ENCODE peak calls at places on chromosomes 16 and 17, in six cellular contexts. P is pancreas; U is SK-N-SH; K is heart left ventricle; S is HAP-1; F is CD4-positive, alpha-beta T cell. W is an unnamed sample.

GRCh38 chr17:66900126-66901010 is 64.1 kb upstream of the CACNG4 start:
- DNase-seq in P (no peak), U (peak; percentile 60), K (no peak), S (no peak), F (no peak), W (no peak)

GRCh38 chr16:1612320-1613111 is at the start of gene CRAMP1:
- DNase-seq in P (no peak), U (peak; percentile 52), K (peak; percentile 40), S (peak; percentile 36), F (peak; percentile 12), W (peak; percentile 15)

GRCh38 chr16:12228607-12229499 is 252.3 kb downstream of the SNX29 start:
- DNase-seq in P (no peak), U (peak; percentile 63), K (peak; percentile 34), S (peak; percentile 72), F (no peak), W (no peak)

GRCh38 chr16:82059983-82060421 is 24.9 kb downstream of the HSD17B2 start:
- DNase-seq in P (no peak), U (no peak), K (no peak), S (no peak), F (no peak), W (no peak)

GRCh38 chr17:73091770-73092517 is 544 bp downstream of the SLC39A11 start:
- DNase-seq in P (no peak), U (no peak), K (peak; percentile 37), S (peak; percentile 64), F (no peak), W (no peak)

GRCh38 chr17:71724339-71724738 is 396.5 kb upstream of the SOX9 start:
- DNase-seq in P (no peak), U (no peak), K (no peak), S (no peak), F (no peak), W (no peak)

GRCh38 chr16:19231881-19232280 is 53.6 kb upstream of the CLEC19A start:
- DNase-seq in P (no peak), U (no peak), K (no peak), S (no peak), F (no peak), W (no peak)

GRCh38 chr17:56978441-56979090 is 635 bp downstream of the SCPEP1 start:
- DNase-seq in P (no peak), U (peak; percentile 52), K (no peak), S (no peak), F (no peak), W (no peak)

GRCh38 chr17:8956521-8956920 is 9.0 kb downstream of the PIK3R5 start:
- DNase-seq in P (no peak), U (no peak), K (no peak), S (no peak), F (no peak), W (no peak)

GRCh38 chr16:69143116-69143515 is 10.7 kb downstream of the UTP4 start:
- DNase-seq in P (no peak), U (peak; percentile 31), K (no peak), S (peak; percentile 31), F (no peak), W (no peak)

GRCh38 chr17:61701978-61702377 is 111.0 kb upstream of the NACA2 start:
- DNase-seq in P (no peak), U (no peak), K (no peak), S (no peak), F (no peak), W (no peak)
- H3K9me3 ChIP-seq in P (peaks cover 4% of the 10 kb centered on the region), U (peaks cover 25% of the 10 kb centered on the region), K (peaks cover 43% of the 10 kb centered on the region), S (peaks cover 6% of the 10 kb centered on the region), F (peaks cover 40% of the 10 kb centered on the region), W (peaks cover 9% of the 10 kb centered on the region)

GRCh38 chr16:88285514-88285822 is 97.3 kb upstream of the ZNF469 start:
- DNase-seq in P (no peak), U (no peak), K (peak; percentile 13), S (no peak), F (no peak), W (no peak)
- H3K9me3 ChIP-seq in P (no peaks in the 10 kb centered on the region), U (no peaks in the 10 kb centered on the region), K (peaks cover 22% of the 10 kb centered on the region), S (no peaks in the 10 kb centered on the region), F (peaks cover 26% of the 10 kb centered on the region), W (no peaks in the 10 kb centered on the region)

DNA sequence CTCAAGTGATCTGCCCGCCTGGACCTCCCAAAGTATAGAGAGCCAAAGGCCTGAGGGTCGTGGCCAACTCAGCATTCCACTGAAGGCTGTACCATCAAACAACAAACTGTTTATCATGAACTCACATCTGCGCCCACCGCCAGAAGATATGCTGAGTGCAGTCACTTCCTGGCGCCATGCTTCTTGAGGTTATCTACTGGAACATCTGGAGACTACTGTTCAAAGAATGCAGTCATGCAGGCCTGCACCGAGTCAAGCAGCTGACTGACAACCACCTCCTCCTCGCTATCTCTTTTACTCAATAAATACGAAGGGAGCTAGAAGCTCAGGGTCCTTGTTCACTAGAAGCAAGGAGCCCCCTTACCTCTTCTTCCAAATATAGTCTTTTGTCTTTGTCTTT is 473.9 kb upstream of the EEF2KMT start:
- DNase-seq in P (no peak), U (no peak), K (no peak), S (no peak), F (no peak), W (no peak)
- H3K9me3 ChIP-seq in P (no peaks in the 10 kb centered on the region), U (no peaks in the 10 kb centered on the region), K (no peaks in the 10 kb centered on the region), S (no peaks in the 10 kb centered on the region), F (no peaks in the 10 kb centered on the region), W (no peaks in the 10 kb centered on the region)

DNA sequence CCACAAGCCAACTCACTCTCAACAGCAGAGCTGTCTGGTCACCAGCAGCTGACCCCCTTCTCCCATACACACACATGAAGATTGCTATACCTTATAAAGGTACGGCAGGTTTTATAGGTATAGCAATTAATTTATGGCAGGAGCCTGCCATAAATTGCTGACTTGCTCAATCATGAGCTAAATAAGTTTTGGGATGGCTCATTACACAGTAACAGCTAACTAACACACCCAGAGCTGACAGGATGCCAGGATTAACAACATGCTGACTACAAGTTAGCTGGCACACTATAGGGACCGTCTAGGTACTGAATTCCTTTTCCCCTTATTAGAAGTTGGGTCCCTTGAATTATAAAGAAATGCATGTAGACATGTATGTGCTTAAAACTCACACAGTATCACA is 150.3 kb upstream of the KCNJ18 start:
- DNase-seq in P (no peak), U (no peak), K (no peak), S (no peak), F (no peak), W (no peak)
- H3K9me3 ChIP-seq in P (no peaks in the 10 kb centered on the region), U (peaks cover 8% of the 10 kb centered on the region), K (peaks cover 26% of the 10 kb centered on the region), S (no peaks in the 10 kb centered on the region), F (no peaks in the 10 kb centered on the region), W (no peaks in the 10 kb centered on the region)

GRCh38 chr16:79358188-79358587 is 242.3 kb downstream of the MAF start:
- DNase-seq in P (no peak), U (no peak), K (peak; percentile 47), S (no peak), F (no peak), W (no peak)
- H3K9me3 ChIP-seq in P (no peaks in the 10 kb centered on the region), U (no peaks in the 10 kb centered on the region), K (no peaks in the 10 kb centered on the region), S (no peaks in the 10 kb centered on the region), F (no peaks in the 10 kb centered on the region), W (no peaks in the 10 kb centered on the region)

DNA sequence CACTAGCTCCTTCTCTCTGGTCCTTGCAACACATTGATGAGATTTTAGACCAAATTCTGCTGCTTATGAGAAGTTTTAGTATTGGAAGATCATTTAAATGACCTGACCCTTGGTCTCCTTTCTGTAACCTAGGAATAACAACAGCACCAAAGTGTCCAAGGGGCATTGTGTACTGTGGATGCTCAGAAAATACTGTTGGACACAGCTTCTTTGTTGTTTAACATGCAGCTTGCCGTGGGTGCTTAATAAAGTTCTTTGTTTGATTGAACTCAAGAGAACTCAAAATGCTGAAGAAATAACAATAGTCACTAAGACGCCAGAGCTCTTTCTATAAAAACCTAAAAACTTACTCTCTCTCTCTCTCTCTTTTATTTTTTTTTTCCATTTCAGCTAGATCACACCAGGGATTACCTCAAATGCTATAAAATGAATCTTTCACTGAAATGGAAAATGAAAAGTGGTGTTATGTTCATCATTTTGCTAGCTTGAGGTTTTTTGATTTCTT is 548.9 kb upstream of the CDH8 start:
- DNase-seq in P (no peak), U (no peak), K (no peak), S (peak; percentile 23), F (no peak), W (no peak)
- H3K9me3 ChIP-seq in P (no peaks in the 10 kb centered on the region), U (no peaks in the 10 kb centered on the region), K (no peaks in the 10 kb centered on the region), S (no peaks in the 10 kb centered on the region), F (no peaks in the 10 kb centered on the region), W (no peaks in the 10 kb centered on the region)

GRCh38 chr16:22266546-22266945 is 30.7 kb upstream of the POLR3E start:
- DNase-seq in P (no peak), U (no peak), K (no peak), S (no peak), F (no peak), W (no peak)

GRCh38 chr16:22265351-22265750 is 31.9 kb upstream of the POLR3E start:
- DNase-seq in P (no peak), U (peak; percentile 52), K (no peak), S (no peak), F (no peak), W (no peak)

GRCh38 chr16:22262460-22262859 is 34.7 kb upstream of the POLR3E start:
- DNase-seq in P (no peak), U (no peak), K (no peak), S (no peak), F (no peak), W (no peak)

GRCh38 chr16:22267764-22268163 is 29.4 kb upstream of the POLR3E start:
- DNase-seq in P (no peak), U (no peak), K (no peak), S (no peak), F (no peak), W (no peak)

GRCh38 chr16:22264786-22265185 is 32.4 kb upstream of the POLR3E start:
- DNase-seq in P (no peak), U (peak; percentile 88), K (no peak), S (no peak), F (no peak), W (no peak)
- H3K9me3 ChIP-seq in P (no peaks in the 10 kb centered on the region), U (no peaks in the 10 kb centered on the region), K (no peaks in the 10 kb centered on the region), S (no peaks in the 10 kb centered on the region), F (no peaks in the 10 kb centered on the region), W (no peaks in the 10 kb centered on the region)

W was measured in T-helper 17 cell.